ENCODE peak calls at places on chromosomes 12 and 14, in five cellular contexts. One of them, this sample, is unnamed. For H3K36me3, the result is how much of the 10 kb centered on the place peaks cover.

GRCh38 chr14:80699861-80700260 is 241.7 kb downstream of the CEP128 start:
- DNase-seq in body of pancreas: no peak
- DNase-seq in heart left ventricle: no peak
- DNase-seq in thoracic aorta: no peak
- DNase-seq in testis: no peak
- DNase-seq in this sample: no peak

GRCh38 chr14:39302124-39302810 is 68.6 kb downstream of the MIA2 start:
- DNase-seq in body of pancreas: no peak
- DNase-seq in heart left ventricle: no peak
- DNase-seq in thoracic aorta: no peak
- DNase-seq in testis: no peak
- DNase-seq in this sample: no peak

GRCh38 chr12:113325938-113326337 is 9.0 kb downstream of the SLC8B1 start:
- DNase-seq in body of pancreas: peak
- DNase-seq in heart left ventricle: peak
- DNase-seq in thoracic aorta: no peak
- DNase-seq in testis: no peak
- DNase-seq in this sample: no peak

GRCh38 chr12:120283318-120283717 is 8.4 kb downstream of the RNU4-2 start:
- DNase-seq in body of pancreas: no peak
- DNase-seq in heart left ventricle: no peak
- DNase-seq in thoracic aorta: no peak
- DNase-seq in testis: no peak
- DNase-seq in this sample: no peak

GRCh38 chr12:6960291-6961277 is 9.4 kb downstream of the PTPN6 start:
- DNase-seq in body of pancreas: no peak
- DNase-seq in heart left ventricle: no peak
- DNase-seq in thoracic aorta: no peak
- DNase-seq in testis: peak
- DNase-seq in this sample: no peak

GRCh38 chr14:99038401-99038800 is 233.6 kb downstream of the BCL11B start:
- DNase-seq in body of pancreas: no peak
- DNase-seq in heart left ventricle: no peak
- DNase-seq in thoracic aorta: no peak
- DNase-seq in testis: no peak
- DNase-seq in this sample: no peak

GRCh38 chr12:30694971-30695326 is 720 bp downstream of the IPO8 start:
- DNase-seq in body of pancreas: peak
- DNase-seq in heart left ventricle: peak
- DNase-seq in thoracic aorta: no peak
- DNase-seq in testis: peak
- DNase-seq in this sample: peak

GRCh38 chr12:25690996-25691864 is 138.1 kb upstream of the LMNTD1 start:
- DNase-seq in body of pancreas: no peak
- DNase-seq in heart left ventricle: no peak
- DNase-seq in thoracic aorta: no peak
- DNase-seq in testis: no peak
- DNase-seq in this sample: no peak

GRCh38 chr12:23707270-23707669 is 242.2 kb downstream of the SOX5 start:
- DNase-seq in body of pancreas: no peak
- DNase-seq in heart left ventricle: no peak
- DNase-seq in thoracic aorta: no peak
- DNase-seq in testis: no peak
- DNase-seq in this sample: no peak

GRCh38 chr14:103491691-103492090 is 30.9 kb downstream of the CKB start:
- DNase-seq in body of pancreas: no peak
- DNase-seq in heart left ventricle: no peak
- DNase-seq in thoracic aorta: no peak
- DNase-seq in testis: no peak
- DNase-seq in this sample: no peak

GRCh38 chr14:56131865-56132830 is 13.9 kb downstream of the PELI2 start:
- DNase-seq in body of pancreas: no peak
- DNase-seq in heart left ventricle: no peak
- DNase-seq in thoracic aorta: no peak
- DNase-seq in testis: no peak
- DNase-seq in this sample: peak

GRCh38 chr12:19301688-19302640 is 137.3 kb upstream of the AEBP2 start:
- DNase-seq in body of pancreas: no peak
- DNase-seq in heart left ventricle: no peak
- DNase-seq in thoracic aorta: no peak
- DNase-seq in testis: no peak
- DNase-seq in this sample: no peak

GRCh38 chr12:98465950-98466349 is 49.4 kb upstream of the TMPO start:
- DNase-seq in body of pancreas: no peak
- DNase-seq in heart left ventricle: no peak
- DNase-seq in thoracic aorta: no peak
- DNase-seq in testis: no peak
- DNase-seq in this sample: no peak

GRCh38 chr14:93928184-93929047 is 1.3 kb downstream of the FAM181A start:
- DNase-seq in body of pancreas: no peak
- DNase-seq in heart left ventricle: no peak
- DNase-seq in thoracic aorta: no peak
- DNase-seq in testis: no peak
- DNase-seq in this sample: no peak

GRCh38 chr12:123923038-123923437 is 49.6 kb downstream of the CCDC92 start:
- DNase-seq in body of pancreas: no peak
- DNase-seq in heart left ventricle: no peak
- DNase-seq in thoracic aorta: no peak
- DNase-seq in testis: no peak
- DNase-seq in this sample: no peak

GRCh38 chr12:52061470-52062166 is 8.2 kb upstream of the ATG101 start:
- DNase-seq in body of pancreas: no peak
- DNase-seq in heart left ventricle: no peak
- DNase-seq in thoracic aorta: no peak
- DNase-seq in testis: peak
- DNase-seq in this sample: no peak

GRCh38 chr12:112463478-112463877 is 44.7 kb downstream of the PTPN11 start:
- DNase-seq in body of pancreas: no peak
- DNase-seq in heart left ventricle: no peak
- DNase-seq in thoracic aorta: no peak
- DNase-seq in testis: no peak
- DNase-seq in this sample: no peak

GRCh38 chr12:125280482-125281377 is 215.5 kb downstream of the AACS start:
- DNase-seq in body of pancreas: no peak
- DNase-seq in heart left ventricle: no peak
- DNase-seq in thoracic aorta: no peak
- DNase-seq in testis: peak
- DNase-seq in this sample: no peak

DNA sequence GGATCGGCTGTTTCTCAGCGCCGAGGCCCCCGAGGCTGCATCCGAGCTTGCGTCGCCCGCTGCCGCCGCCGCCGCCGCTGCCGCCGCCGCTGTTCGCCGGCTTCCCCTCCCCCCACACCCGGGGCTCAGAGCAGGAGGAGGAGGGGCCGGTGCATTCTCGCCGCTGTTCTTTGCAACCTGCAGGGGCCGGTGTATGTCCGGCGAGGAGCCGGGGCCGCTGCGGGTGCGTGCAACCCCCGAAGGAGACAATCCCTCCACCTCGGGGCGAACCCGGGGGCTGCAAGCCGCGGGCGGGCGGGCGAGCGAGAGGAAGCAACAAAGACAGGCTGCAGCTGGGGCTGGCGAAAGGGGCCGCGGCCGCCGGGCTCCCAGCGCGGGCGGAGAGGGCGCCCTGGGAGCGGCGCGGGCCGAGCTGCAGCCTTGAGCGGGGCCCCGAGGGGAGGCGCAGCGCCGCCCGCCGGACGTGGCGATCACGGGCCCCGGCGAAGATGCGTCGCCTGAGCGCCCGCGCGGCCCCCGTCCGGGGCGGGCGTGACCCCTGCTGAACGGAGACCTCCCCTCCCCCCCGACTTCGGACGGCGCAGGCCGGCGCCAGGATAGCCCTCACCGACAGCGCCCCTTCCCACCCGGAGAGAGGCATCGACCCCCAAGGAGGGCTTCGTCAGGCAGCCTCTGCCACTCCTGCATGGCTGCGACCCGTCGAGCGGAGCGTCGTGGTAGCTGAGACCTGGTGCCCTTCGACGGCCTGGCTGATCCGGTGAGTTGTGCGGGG is 702 bp downstream of the FAM222A start:
- DNase-seq in body of pancreas: peak
- DNase-seq in heart left ventricle: peak
- DNase-seq in thoracic aorta: no peak
- DNase-seq in testis: peak
- DNase-seq in this sample: peak
- TF ChIP-seq CTCF in body of pancreas: peak
- TF ChIP-seq CTCF in heart left ventricle: peak
- TF ChIP-seq CTCF in thoracic aorta: no peak
- TF ChIP-seq CTCF in testis: peak
- TF ChIP-seq CTCF in this sample: no peak

GRCh38 chr12:14938301-14938700 is at the start of gene ERP27:
- DNase-seq in body of pancreas: peak
- DNase-seq in heart left ventricle: no peak
- DNase-seq in thoracic aorta: no peak
- DNase-seq in testis: no peak
- DNase-seq in this sample: no peak

GRCh38 chr12:14937014-14937413 is 1.3 kb downstream of the ERP27 start:
- DNase-seq in body of pancreas: no peak
- DNase-seq in heart left ventricle: no peak
- DNase-seq in thoracic aorta: no peak
- DNase-seq in testis: no peak
- DNase-seq in this sample: no peak

GRCh38 chr12:14935031-14935430 is 3.3 kb downstream of the ERP27 start:
- DNase-seq in body of pancreas: peak
- DNase-seq in heart left ventricle: no peak
- DNase-seq in thoracic aorta: no peak
- DNase-seq in testis: no peak
- DNase-seq in this sample: no peak

GRCh38 chr12:14936224-14936861 is 2.0 kb downstream of the ERP27 start:
- DNase-seq in body of pancreas: peak
- DNase-seq in heart left ventricle: no peak
- DNase-seq in thoracic aorta: no peak
- DNase-seq in testis: no peak
- DNase-seq in this sample: peak

GRCh38 chr12:14937689-14938088 is 648 bp downstream of the ERP27 start:
- DNase-seq in body of pancreas: peak
- DNase-seq in heart left ventricle: no peak
- DNase-seq in thoracic aorta: no peak
- DNase-seq in testis: no peak
- DNase-seq in this sample: no peak
- H3K36me3 ChIP-seq in body of pancreas: under half
- H3K36me3 ChIP-seq in heart left ventricle: under half
- H3K36me3 ChIP-seq in thoracic aorta: under half
- H3K36me3 ChIP-seq in testis: under half
- H3K36me3 ChIP-seq in this sample: under half

GRCh38 chr14:97218336-97218712 is 421.1 kb downstream of the VRK1 start:
- DNase-seq in body of pancreas: no peak
- DNase-seq in heart left ventricle: no peak
- DNase-seq in thoracic aorta: no peak
- DNase-seq in testis: no peak
- DNase-seq in this sample: no peak

GRCh38 chr14:97218713-97219355 is 421.7 kb downstream of the VRK1 start:
- DNase-seq in body of pancreas: no peak
- DNase-seq in heart left ventricle: no peak
- DNase-seq in thoracic aorta: no peak
- DNase-seq in testis: peak
- DNase-seq in this sample: no peak

GRCh38 chr14:97217094-97217885 is 420.1 kb downstream of the VRK1 start:
- DNase-seq in body of pancreas: no peak
- DNase-seq in heart left ventricle: no peak
- DNase-seq in thoracic aorta: no peak
- DNase-seq in testis: no peak
- DNase-seq in this sample: no peak

GRCh38 chr14:97221572-97221971 is 424.4 kb downstream of the VRK1 start:
- DNase-seq in body of pancreas: no peak
- DNase-seq in heart left ventricle: no peak
- DNase-seq in thoracic aorta: no peak
- DNase-seq in testis: no peak
- DNase-seq in this sample: no peak

DNA sequence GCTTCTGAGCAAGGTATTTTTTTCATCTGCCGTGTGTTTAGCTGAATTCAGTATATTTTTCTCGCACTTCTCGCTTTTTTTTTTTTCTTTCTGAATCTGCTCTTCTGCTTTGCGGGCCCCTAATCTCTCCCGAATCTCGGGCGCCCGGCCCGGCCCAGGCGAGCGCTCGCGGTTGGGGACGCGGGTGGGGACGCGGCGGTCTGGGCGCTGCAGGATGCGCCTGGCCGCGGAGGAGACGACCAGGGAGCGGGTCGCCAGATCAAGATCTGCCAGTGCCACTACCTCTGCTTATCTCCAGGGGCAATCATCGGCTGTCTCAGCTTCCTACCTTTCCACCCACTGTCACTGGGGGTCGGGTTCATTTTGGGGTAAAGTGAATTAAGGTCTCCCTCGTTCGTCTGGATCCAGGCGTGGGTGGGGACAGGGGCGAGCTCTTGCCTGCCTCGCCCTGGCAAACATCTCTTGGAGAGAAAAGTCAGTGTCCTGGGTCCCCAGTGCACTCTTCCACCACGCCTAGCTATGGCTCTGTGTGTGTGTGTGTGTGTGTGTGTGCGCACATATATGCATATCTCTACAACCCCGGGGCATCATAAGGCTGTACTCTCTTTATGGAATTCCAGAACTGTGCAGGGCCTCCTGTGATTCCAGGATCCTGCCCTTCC is 422.3 kb downstream of the VRK1 start:
- DNase-seq in body of pancreas: no peak
- DNase-seq in heart left ventricle: no peak
- DNase-seq in thoracic aorta: no peak
- DNase-seq in testis: no peak
- DNase-seq in this sample: no peak
- H3K4me3 ChIP-seq in body of pancreas: no peak
- H3K4me3 ChIP-seq in heart left ventricle: no peak
- H3K4me3 ChIP-seq in thoracic aorta: peak
- H3K4me3 ChIP-seq in testis: peak
- H3K4me3 ChIP-seq in this sample: no peak

GRCh38 chr14:72521968-72522741 is 371.7 kb downstream of the DPF3 start:
- DNase-seq in body of pancreas: no peak
- DNase-seq in heart left ventricle: no peak
- DNase-seq in thoracic aorta: no peak
- DNase-seq in testis: no peak
- DNase-seq in this sample: no peak

GRCh38 chr14:72518809-72519377 is 375.0 kb downstream of the DPF3 start:
- DNase-seq in body of pancreas: no peak
- DNase-seq in heart left ventricle: no peak
- DNase-seq in thoracic aorta: no peak
- DNase-seq in testis: no peak
- DNase-seq in this sample: no peak

GRCh38 chr14:72522847-72523246 is 371.1 kb downstream of the DPF3 start:
- DNase-seq in body of pancreas: no peak
- DNase-seq in heart left ventricle: no peak
- DNase-seq in thoracic aorta: no peak
- DNase-seq in testis: no peak
- DNase-seq in this sample: no peak

GRCh38 chr14:72519543-72519942 is 374.4 kb downstream of the DPF3 start:
- DNase-seq in body of pancreas: no peak
- DNase-seq in heart left ventricle: no peak
- DNase-seq in thoracic aorta: no peak
- DNase-seq in testis: no peak
- DNase-seq in this sample: no peak

DNA sequence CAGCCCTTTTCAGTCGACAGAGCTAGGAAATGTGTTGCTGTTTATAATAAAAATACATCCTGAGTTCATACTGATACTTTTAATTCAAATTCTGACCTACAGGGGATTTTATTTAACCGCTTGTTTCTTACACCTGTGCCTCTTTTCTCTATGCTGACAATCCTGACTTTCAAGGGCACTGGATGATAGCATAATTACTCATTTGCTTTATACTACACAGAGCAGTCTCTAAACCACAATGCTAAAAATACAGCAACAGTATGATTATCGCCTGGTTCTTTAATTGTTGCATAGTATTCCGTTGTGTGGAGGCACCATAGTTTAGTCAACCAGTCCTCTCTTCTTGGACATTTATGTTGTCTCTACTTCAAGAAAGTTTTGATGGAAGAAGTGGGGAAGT is 372.9 kb downstream of the DPF3 start:
- DNase-seq in body of pancreas: no peak
- DNase-seq in heart left ventricle: no peak
- DNase-seq in thoracic aorta: no peak
- DNase-seq in testis: no peak
- DNase-seq in this sample: no peak
- TF ChIP-seq CTCF in body of pancreas: no peak
- TF ChIP-seq CTCF in heart left ventricle: no peak
- TF ChIP-seq CTCF in thoracic aorta: no peak
- TF ChIP-seq CTCF in testis: no peak
- TF ChIP-seq CTCF in this sample: no peak

This sample was measured in BE2C.